ENCODE peak calls at places on chromosome 4, in nine cellular contexts. Z is myocyte; T is activated T-cell treated with anti-CD3 and anti-CD28 coated beads for 24 hours; I is activated CD4-positive, alpha-beta T cell treated with anti-CD3 and anti-CD28 coated beads, Interleukin-2, amount 10 ng/mL, durations not matched to agents 7 days and 5 days; H is NCI-H1436; C is RWPE1; L is NCI-H345; U is fibroblast of lung; N is activated CD8-positive, alpha-beta memory T cell treated with anti-CD3 and anti-CD28 coated beads, Interleukin-2, amount 10 ng/mL, durations not matched to agents 7 days and 5 days. D is an unnamed sample.

GRCh38 chr4:105399535-105400161 is 74.2 kb downstream of the PPA2 start:
- DNase-seq in Z (peak; percentile 51), T (no peak), I (no peak), H (no peak), C (peak; percentile 47), L (no peak), U (peak; percentile 91), N (no peak), D (peak; percentile 72)

GRCh38 chr4:175635513-175635912 is 176.6 kb downstream of the GPM6A start:
- DNase-seq in Z (no peak), T (no peak), I (no peak), H (no peak), C (no peak), L (no peak), U (no peak), N (no peak), D (no peak)

GRCh38 chr4:182201871-182202270 is 41.3 kb upstream of the TENM3 start:
- DNase-seq in Z (no peak), T (no peak), I (no peak), H (no peak), C (no peak), L (no peak), U (peak; percentile 51), N (no peak), D (no peak)

GRCh38 chr4:20017035-20017434 is 234.7 kb upstream of the SLIT2 start:
- DNase-seq in Z (no peak), T (no peak), I (no peak), H (no peak), C (no peak), L (no peak), U (peak; percentile 67), N (no peak), D (peak; percentile 83)

GRCh38 chr4:182832352-182833120 is 84.7 kb downstream of the DCTD start:
- DNase-seq in Z (no peak), T (no peak), I (no peak), H (no peak), C (no peak), L (no peak), U (no peak), N (no peak), D (no peak)

GRCh38 chr4:26325191-26325590 is 4.4 kb downstream of the RBPJ start:
- DNase-seq in Z (peak; percentile 63), T (no peak), I (peak; percentile 58), H (peak; percentile 23), C (no peak), L (no peak), U (peak; percentile 74), N (peak; percentile 53), D (peak; percentile 47)

GRCh38 chr4:174613979-174614378 is 91.7 kb upstream of the HPGD start:
- DNase-seq in Z (no peak), T (no peak), I (no peak), H (no peak), C (no peak), L (no peak), U (no peak), N (no peak), D (no peak)

GRCh38 chr4:7375427-7375826 is 59.3 kb downstream of the PSAPL1 start:
- DNase-seq in Z (no peak), T (no peak), I (no peak), H (no peak), C (no peak), L (no peak), U (peak; percentile 2), N (no peak), D (no peak)

GRCh38 chr4:86916392-86916791 is 18.4 kb upstream of the AFF1 start:
- DNase-seq in Z (no peak), T (no peak), I (no peak), H (no peak), C (no peak), L (no peak), U (no peak), N (no peak), D (no peak)

GRCh38 chr4:131366724-131367123 is 1782.4 kb upstream of the PCDH10 start:
- DNase-seq in Z (no peak), T (no peak), I (no peak), H (no peak), C (no peak), L (no peak), U (no peak), N (no peak), D (no peak)

GRCh38 chr4:79015406-79015805 is 76.2 kb upstream of the PAQR3 start:
- DNase-seq in Z (no peak), T (no peak), I (no peak), H (no peak), C (no peak), L (no peak), U (no peak), N (no peak), D (no peak)

GRCh38 chr4:18390655-18391369 is 369.3 kb upstream of the LCORL start:
- DNase-seq in Z (no peak), T (no peak), I (no peak), H (no peak), C (peak; percentile 4), L (no peak), U (peak; percentile 0), N (no peak), D (no peak)

GRCh38 chr4:107931775-107932321 is 499 bp downstream of the CYP2U1 start:
- DNase-seq in Z (no peak), T (peak; percentile 6), I (peak; percentile 28), H (no peak), C (no peak), L (no peak), U (no peak), N (peak; percentile 45), D (no peak)

GRCh38 chr4:1578968-1579833 is 104.9 kb downstream of the FAM53A start:
- DNase-seq in Z (peak; percentile 48), T (peak; percentile 60), I (peak; percentile 70), H (no peak), C (peak; percentile 69), L (no peak), U (peak; percentile 67), N (peak; percentile 89), D (peak; percentile 84)

GRCh38 chr4:94649381-94650128 is 108.2 kb upstream of the BMPR1B start:
- DNase-seq in Z (no peak), T (no peak), I (no peak), H (no peak), C (no peak), L (no peak), U (peak; percentile 72), N (no peak), D (peak; percentile 62)

GRCh38 chr4:80419946-80420345 is 84.4 kb downstream of the CFAP299 start:
- DNase-seq in Z (no peak), T (no peak), I (no peak), H (no peak), C (no peak), L (no peak), U (no peak), N (no peak), D (no peak)

GRCh38 chr4:158667651-158668198 is 4.0 kb downstream of the C4orf46 start:
- DNase-seq in Z (peak; percentile 32), T (no peak), I (peak; percentile 31), H (no peak), C (peak; percentile 48), L (no peak), U (peak; percentile 27), N (no peak), D (peak; percentile 48)

GRCh38 chr4:81786063-81786763 is 314.5 kb upstream of the RASGEF1B start:
- DNase-seq in Z (peak; percentile 2), T (no peak), I (no peak), H (peak; percentile 28), C (no peak), L (no peak), U (peak; percentile 30), N (no peak), D (peak; percentile 67)

GRCh38 chr4:175971393-175972179 is 94.1 kb upstream of the WDR17 start:
- DNase-seq in Z (no peak), T (no peak), I (no peak), H (no peak), C (no peak), L (no peak), U (peak; percentile 12), N (no peak), D (no peak)

GRCh38 chr4:7232061-7232616 is 39.8 kb downstream of the SORCS2 start:
- DNase-seq in Z (no peak), T (no peak), I (no peak), H (no peak), C (no peak), L (no peak), U (no peak), N (no peak), D (no peak)

GRCh38 chr4:34091451-34091850 is 2152.9 kb downstream of the ARAP2 start:
- DNase-seq in Z (no peak), T (no peak), I (no peak), H (no peak), C (no peak), L (no peak), U (no peak), N (no peak), D (peak; percentile 47)

GRCh38 chr4:168587326-168588125 is 90.7 kb downstream of the PALLD start:
- DNase-seq in Z (peak; percentile 89), T (no peak), I (no peak), H (no peak), C (peak; percentile 86), L (no peak), U (peak; percentile 81), N (no peak), D (peak; percentile 82)

GRCh38 chr4:92129408-92129994 is 174.3 kb upstream of the GRID2 start:
- DNase-seq in Z (no peak), T (no peak), I (no peak), H (no peak), C (no peak), L (no peak), U (no peak), N (no peak), D (no peak)

GRCh38 chr4:65668201-65669007 is 1.9 kb downstream of the EPHA5 start:
- DNase-seq in Z (peak; percentile 56), T (no peak), I (no peak), H (no peak), C (no peak), L (no peak), U (no peak), N (no peak), D (peak; percentile 31)

GRCh38 chr4:184396001-184396400 is 78.3 kb downstream of the IRF2 start:
- DNase-seq in Z (no peak), T (no peak), I (no peak), H (no peak), C (no peak), L (peak; percentile 27), U (no peak), N (no peak), D (no peak)

GRCh38 chr4:181138116-181138515 is 1105.1 kb upstream of the TENM3 start:
- DNase-seq in Z (no peak), T (no peak), I (no peak), H (no peak), C (no peak), L (no peak), U (no peak), N (no peak), D (no peak)

GRCh38 chr4:995311-996026 is 2.3 kb upstream of the SLC26A1 start:
- DNase-seq in Z (no peak), T (no peak), I (no peak), H (no peak), C (no peak), L (no peak), U (no peak), N (no peak), D (no peak)

GRCh38 chr4:74364649-74365491 is at the start of gene EREG:
- DNase-seq in Z (peak; percentile 26), T (no peak), I (peak; percentile 33), H (no peak), C (peak; percentile 52), L (peak; percentile 7), U (peak; percentile 84), N (peak; percentile 41), D (peak; percentile 88)

GRCh38 chr4:164571593-164572385 is 182.1 kb upstream of the SMIM31 start:
- DNase-seq in Z (peak; percentile 92), T (no peak), I (no peak), H (no peak), C (no peak), L (no peak), U (no peak), N (no peak), D (no peak)

GRCh38 chr4:74420863-74421262 is 24.1 kb upstream of the AREG start:
- DNase-seq in Z (no peak), T (no peak), I (no peak), H (no peak), C (no peak), L (no peak), U (no peak), N (no peak), D (no peak)

GRCh38 chr4:141807501-141807900 is 171.1 kb downstream of the IL15 start:
- DNase-seq in Z (no peak), T (no peak), I (no peak), H (no peak), C (peak; percentile 13), L (no peak), U (peak; percentile 42), N (no peak), D (peak; percentile 35)

D was measured in cardiac fibroblast.